ENCODE peak calls at places on chromosomes 16 and 17, in six cellular contexts. Q is HCT116, M is K562, C is GM12878, P is SK-N-SH, G is HepG2. F is an unnamed sample.

GRCh38 chr17:78442648-78443128 is 64.2 kb downstream of the PGS1 start:
- DNase-seq in Q (no peak), M (no peak), C (no peak), P (no peak), G (no peak), F (no peak)

GRCh38 chr17:79831367-79832210 is 7.7 kb downstream of the CBX4 start:
- DNase-seq in Q (no peak), M (peak; percentile 68), C (no peak), P (peak; percentile 87), G (peak; percentile 73), F (no peak)

GRCh38 chr16:82655720-82656500 is 29.1 kb downstream of the CDH13 start:
- DNase-seq in Q (no peak), M (no peak), C (no peak), P (no peak), G (no peak), F (no peak)

GRCh38 chr16:88804552-88805339 is 1.2 kb downstream of the CDT1 start:
- DNase-seq in Q (no peak), M (peak; percentile 58), C (no peak), P (peak; percentile 64), G (peak; percentile 74), F (no peak)

GRCh38 chr17:77449908-77450741 is 309.4 kb downstream of the SEC14L1 start:
- DNase-seq in Q (no peak), M (peak; percentile 83), C (no peak), P (peak; percentile 91), G (peak; percentile 92), F (no peak)

GRCh38 chr17:57666946-57667345 is 78.2 kb downstream of the CCDC182 start:
- DNase-seq in Q (no peak), M (no peak), C (no peak), P (no peak), G (no peak), F (no peak)

GRCh38 chr17:6343736-6344135 is 91.2 kb downstream of the AIPL1 start:
- DNase-seq in Q (no peak), M (no peak), C (no peak), P (no peak), G (no peak), F (no peak)

GRCh38 chr17:43790311-43790940 is 10.2 kb downstream of the CFAP97D1 start:
- DNase-seq in Q (no peak), M (no peak), C (no peak), P (no peak), G (peak; percentile 26), F (no peak)

GRCh38 chr17:63954402-63955063 is 18.2 kb downstream of the SCN4A start:
- DNase-seq in Q (no peak), M (no peak), C (no peak), P (peak; percentile 61), G (no peak), F (no peak)

GRCh38 chr17:2373179-2373578 is 27.7 kb downstream of the MNT start:
- DNase-seq in Q (no peak), M (no peak), C (no peak), P (no peak), G (no peak), F (no peak)

DNA sequence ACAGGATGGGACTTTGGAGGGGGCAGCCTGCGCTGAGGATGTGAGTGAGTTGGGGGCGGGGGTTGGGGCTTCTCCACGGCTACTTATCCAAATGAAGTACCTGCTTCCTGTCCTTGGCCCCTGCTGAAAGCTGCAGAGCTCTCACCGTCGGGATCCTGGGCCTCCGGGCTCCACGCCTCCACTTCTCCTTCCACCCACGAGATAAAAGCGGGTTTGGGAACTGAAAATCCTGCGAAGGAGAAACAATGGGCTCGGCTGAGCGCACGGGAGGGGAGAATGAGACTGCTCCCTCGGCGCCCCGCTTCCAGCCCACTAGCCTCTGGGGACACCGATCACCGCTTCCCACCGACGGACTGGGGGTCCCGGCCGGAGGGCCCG is 486 bp downstream of the ZNF785 start:
- DNase-seq in Q (no peak), M (no peak), C (no peak), P (peak; percentile 64), G (no peak), F (no peak)
- TF ChIP-seq REST in Q (no peak), M (no peak), C (no peak), P (no peak), G (no peak), F (no peak)

DNA sequence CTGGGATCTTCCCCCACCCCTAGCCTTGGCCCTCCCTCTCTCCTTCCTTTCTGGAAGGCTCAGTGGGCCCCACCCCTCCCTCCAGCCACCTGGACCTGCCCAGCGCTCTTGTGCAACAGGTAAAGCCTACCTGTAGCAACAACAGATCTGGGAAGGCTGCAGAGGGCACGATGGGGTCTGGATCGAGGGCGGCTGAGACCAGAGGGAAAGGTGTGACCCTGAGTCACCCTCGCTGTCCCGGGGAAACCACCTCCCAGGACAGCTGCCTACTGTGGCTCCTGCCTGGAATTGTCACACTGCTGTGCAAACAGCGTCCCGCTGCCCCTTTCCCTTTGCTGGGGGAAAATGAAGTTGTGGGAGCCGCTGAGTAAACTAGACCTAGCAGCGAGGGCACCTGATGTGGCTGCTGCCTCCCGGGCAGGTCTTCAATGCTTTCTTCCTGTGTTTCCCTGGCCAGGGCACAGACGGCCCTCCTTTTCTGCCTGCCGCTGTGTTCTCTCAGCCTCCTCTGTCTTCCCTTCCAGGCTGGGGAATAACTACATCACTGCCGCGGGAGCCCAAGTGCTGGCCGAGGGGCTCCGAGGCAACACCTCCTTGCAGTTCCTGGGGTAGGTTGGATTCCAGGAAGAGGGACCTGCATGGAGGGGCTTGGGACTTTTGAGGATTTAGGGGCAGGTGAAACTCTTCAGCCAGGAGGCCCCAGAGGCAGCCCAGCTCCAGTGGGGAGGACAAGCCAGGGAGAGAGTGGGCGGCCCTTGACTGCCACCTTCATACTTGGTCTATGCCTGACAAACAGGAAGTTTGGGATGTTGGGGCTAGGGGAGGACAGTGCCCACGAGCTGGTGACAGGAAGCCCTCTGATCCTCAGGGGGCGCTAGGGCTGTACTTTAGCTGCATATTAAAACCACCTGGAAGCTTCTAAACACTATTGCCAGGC is 22.2 kb upstream of the CYLD start:
- DNase-seq in Q (no peak), M (no peak), C (no peak), P (no peak), G (peak; percentile 65), F (no peak)
- TF ChIP-seq CTCF in Q (no peak), M (no peak), C (no peak), P (no peak), G (peak; percentile 72), F (no peak)

DNA sequence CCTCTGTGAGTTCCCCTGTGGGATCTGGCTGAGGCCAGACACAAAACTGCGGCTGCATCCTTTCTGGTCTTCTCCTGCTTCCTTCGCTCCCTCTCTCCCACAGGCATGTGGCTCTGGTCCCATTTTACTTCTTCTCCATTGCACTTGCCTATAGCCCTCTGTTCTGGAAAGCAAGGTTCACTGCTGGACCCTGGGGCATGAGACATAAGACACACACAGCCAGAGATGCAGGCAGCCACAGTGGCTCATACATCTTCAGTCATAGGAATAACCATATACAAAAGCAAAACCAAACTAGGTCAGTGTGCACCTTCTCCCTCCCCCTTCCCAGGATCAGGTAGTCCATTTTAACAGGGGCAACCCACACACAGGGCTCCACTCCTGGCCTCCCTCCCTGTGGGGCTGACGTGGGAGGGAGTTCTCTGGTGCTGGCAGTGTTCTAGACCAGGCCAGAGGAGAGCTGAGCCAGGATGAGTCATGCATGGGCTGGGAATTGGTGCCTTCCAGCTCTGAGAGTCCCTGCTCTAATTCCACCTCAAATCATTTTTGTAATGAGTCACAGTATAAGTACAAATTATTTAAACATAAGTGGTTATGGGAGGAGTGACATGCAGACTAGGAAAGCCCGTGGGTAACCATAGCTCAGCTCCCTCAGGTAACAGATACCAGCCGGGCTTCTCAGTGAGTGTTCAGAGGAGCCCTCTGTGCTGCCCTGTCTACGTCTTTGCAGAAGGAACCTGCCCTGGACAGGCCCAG is 58.0 kb downstream of the ASIC2 start:
- DNase-seq in Q (no peak), M (no peak), C (no peak), P (peak; percentile 24), G (no peak), F (peak; percentile 60)
- TF ChIP-seq SIN3A in Q (no peak), M (no peak), C (no peak), P (no peak), G (no peak), F (no peak)

GRCh38 chr17:62821213-62822079 is 13.3 kb upstream of the MARCHF10 start:
- DNase-seq in Q (no peak), M (no peak), C (no peak), P (no peak), G (no peak), F (no peak)

GRCh38 chr17:62819511-62820221 is 11.6 kb upstream of the MARCHF10 start:
- DNase-seq in Q (peak; percentile 71), M (no peak), C (no peak), P (peak; percentile 56), G (peak; percentile 78), F (peak; percentile 87)

GRCh38 chr17:62824290-62825135 is 16.4 kb upstream of the MARCHF10 start:
- DNase-seq in Q (peak; percentile 56), M (no peak), C (no peak), P (no peak), G (peak; percentile 49), F (no peak)

GRCh38 chr17:62823111-62823895 is 15.2 kb upstream of the MARCHF10 start:
- DNase-seq in Q (no peak), M (no peak), C (no peak), P (no peak), G (no peak), F (no peak)

DNA sequence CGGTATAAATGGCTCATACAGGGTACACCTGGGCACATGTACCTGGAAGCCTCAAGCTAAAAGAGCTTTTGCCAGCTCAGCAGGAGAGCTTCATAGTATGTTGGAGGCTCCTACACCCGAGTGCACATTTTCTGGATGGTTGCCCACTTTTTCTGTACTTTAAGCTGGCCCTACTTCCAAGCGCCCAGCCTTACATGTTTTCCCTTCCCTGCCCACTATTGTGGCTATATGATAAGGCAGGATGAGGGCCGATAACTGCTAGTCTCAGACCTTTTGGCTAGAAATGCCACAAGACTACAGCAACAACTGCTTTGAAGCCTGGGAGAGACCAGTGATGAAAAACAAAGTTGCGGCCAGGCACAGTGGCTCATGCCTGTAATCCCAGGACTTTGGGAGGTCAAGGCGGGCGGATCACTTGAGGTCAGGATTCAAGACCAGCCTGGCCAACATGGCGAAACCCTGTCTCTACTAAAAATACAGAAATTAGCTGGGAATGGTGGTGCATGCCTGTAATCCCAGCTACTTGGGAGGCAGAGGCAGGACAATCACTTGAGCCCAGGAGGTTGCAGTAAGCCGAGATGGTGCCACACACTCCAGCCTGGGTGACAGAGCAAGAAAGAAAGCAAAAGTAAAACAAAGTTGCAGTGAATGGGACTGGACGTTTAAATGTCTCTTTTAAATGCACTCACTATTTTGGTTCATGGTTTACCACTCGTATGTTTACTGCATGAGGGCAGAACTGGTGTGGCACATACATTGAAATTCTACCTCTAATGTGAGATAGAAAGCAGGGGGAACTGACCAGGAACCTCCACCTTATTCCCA is 14.2 kb upstream of the MARCHF10 start:
- DNase-seq in Q (no peak), M (no peak), C (no peak), P (no peak), G (peak; percentile 16), F (no peak)
- TF ChIP-seq REST in Q (no peak), M (no peak), C (no peak), P (no peak), G (no peak), F (no peak)

F was measured in Panc1.